ENCODE peak calls at places on chromosomes 12 and 14, in nine cellular contexts. One of them, this sample, is unnamed.

GRCh38 chr12:56763753-56764657 is 881 bp downstream of the HSD17B6 start:
- DNase-seq in Ammon's horn: no peak
- DNase-seq in epithelial cell of prostate: no peak
- DNase-seq in epithelial cell of esophagus: peak
- DNase-seq in WTC11: no peak
- DNase-seq in NCI-H1436 treated with DMSO at 0.1 percent for 48 hours: no peak
- DNase-seq in CD8-positive, alpha-beta memory T cell: no peak
- DNase-seq in Kasumi-1: no peak
- DNase-seq in lower lobe of right lung: no peak
- DNase-seq in this sample: no peak

GRCh38 chr12:8603858-8604257 is 8.8 kb downstream of the AICDA start:
- DNase-seq in WTC11: no peak
- DNase-seq in CD8-positive, alpha-beta memory T cell: no peak
- DNase-seq in Kasumi-1: peak
- DNase-seq in NCI-H1436 treated with DMSO at 0.1 percent for 48 hours: no peak
- DNase-seq in Ammon's horn: no peak
- DNase-seq in epithelial cell of esophagus: peak
- DNase-seq in lower lobe of right lung: no peak
- DNase-seq in epithelial cell of prostate: no peak
- DNase-seq in this sample: no peak

GRCh38 chr14:79493081-79493652 is 718.1 kb downstream of the DIO2 start:
- DNase-seq in epithelial cell of prostate: no peak
- DNase-seq in CD8-positive, alpha-beta memory T cell: no peak
- DNase-seq in epithelial cell of esophagus: no peak
- DNase-seq in lower lobe of right lung: no peak
- DNase-seq in NCI-H1436 treated with DMSO at 0.1 percent for 48 hours: no peak
- DNase-seq in Ammon's horn: no peak
- DNase-seq in Kasumi-1: no peak
- DNase-seq in WTC11: no peak
- DNase-seq in this sample: no peak

GRCh38 chr12:75568387-75568786 is 57.0 kb upstream of the KRR1 start:
- DNase-seq in epithelial cell of prostate: no peak
- DNase-seq in Kasumi-1: no peak
- DNase-seq in lower lobe of right lung: no peak
- DNase-seq in WTC11: no peak
- DNase-seq in NCI-H1436 treated with DMSO at 0.1 percent for 48 hours: no peak
- DNase-seq in epithelial cell of esophagus: peak
- DNase-seq in Ammon's horn: no peak
- DNase-seq in CD8-positive, alpha-beta memory T cell: no peak
- DNase-seq in this sample: no peak

GRCh38 chr14:91573528-91573893 is 63.4 kb upstream of the PPP4R3A start:
- DNase-seq in epithelial cell of prostate: no peak
- DNase-seq in WTC11: no peak
- DNase-seq in lower lobe of right lung: no peak
- DNase-seq in Kasumi-1: no peak
- DNase-seq in epithelial cell of esophagus: no peak
- DNase-seq in NCI-H1436 treated with DMSO at 0.1 percent for 48 hours: no peak
- DNase-seq in Ammon's horn: peak
- DNase-seq in CD8-positive, alpha-beta memory T cell: no peak
- DNase-seq in this sample: no peak

GRCh38 chr12:78087363-78087675 is 256.6 kb downstream of the NAV3 start:
- DNase-seq in WTC11: no peak
- DNase-seq in Kasumi-1: no peak
- DNase-seq in epithelial cell of prostate: no peak
- DNase-seq in NCI-H1436 treated with DMSO at 0.1 percent for 48 hours: no peak
- DNase-seq in Ammon's horn: no peak
- DNase-seq in CD8-positive, alpha-beta memory T cell: no peak
- DNase-seq in epithelial cell of esophagus: no peak
- DNase-seq in lower lobe of right lung: no peak
- DNase-seq in this sample: no peak

GRCh38 chr14:63656194-63656593 is 14.5 kb upstream of the WDR89 start:
- DNase-seq in Ammon's horn: no peak
- DNase-seq in epithelial cell of esophagus: peak
- DNase-seq in lower lobe of right lung: no peak
- DNase-seq in epithelial cell of prostate: no peak
- DNase-seq in Kasumi-1: peak
- DNase-seq in NCI-H1436 treated with DMSO at 0.1 percent for 48 hours: no peak
- DNase-seq in CD8-positive, alpha-beta memory T cell: no peak
- DNase-seq in WTC11: no peak
- DNase-seq in this sample: no peak

GRCh38 chr14:81269100-81269978 is 48.6 kb upstream of the GTF2A1 start:
- DNase-seq in epithelial cell of prostate: peak
- DNase-seq in Ammon's horn: peak
- DNase-seq in epithelial cell of esophagus: peak
- DNase-seq in NCI-H1436 treated with DMSO at 0.1 percent for 48 hours: no peak
- DNase-seq in CD8-positive, alpha-beta memory T cell: no peak
- DNase-seq in WTC11: no peak
- DNase-seq in Kasumi-1: peak
- DNase-seq in lower lobe of right lung: no peak
- DNase-seq in this sample: peak

GRCh38 chr12:47849261-47849660 is 29.6 kb upstream of the HDAC7 start:
- DNase-seq in epithelial cell of esophagus: no peak
- DNase-seq in Ammon's horn: no peak
- DNase-seq in Kasumi-1: no peak
- DNase-seq in NCI-H1436 treated with DMSO at 0.1 percent for 48 hours: no peak
- DNase-seq in CD8-positive, alpha-beta memory T cell: no peak
- DNase-seq in epithelial cell of prostate: no peak
- DNase-seq in lower lobe of right lung: no peak
- DNase-seq in WTC11: no peak
- DNase-seq in this sample: no peak

GRCh38 chr12:89236748-89237428 is 115.4 kb downstream of the DUSP6 start:
- DNase-seq in CD8-positive, alpha-beta memory T cell: no peak
- DNase-seq in NCI-H1436 treated with DMSO at 0.1 percent for 48 hours: no peak
- DNase-seq in Ammon's horn: no peak
- DNase-seq in WTC11: no peak
- DNase-seq in epithelial cell of esophagus: peak
- DNase-seq in Kasumi-1: peak
- DNase-seq in lower lobe of right lung: no peak
- DNase-seq in epithelial cell of prostate: peak
- DNase-seq in this sample: peak

GRCh38 chr14:96095581-96096476 is 56.7 kb downstream of the C14orf132 start:
- DNase-seq in WTC11: no peak
- DNase-seq in epithelial cell of esophagus: peak
- DNase-seq in NCI-H1436 treated with DMSO at 0.1 percent for 48 hours: no peak
- DNase-seq in epithelial cell of prostate: peak
- DNase-seq in lower lobe of right lung: no peak
- DNase-seq in Ammon's horn: no peak
- DNase-seq in Kasumi-1: no peak
- DNase-seq in CD8-positive, alpha-beta memory T cell: no peak
- DNase-seq in this sample: peak

GRCh38 chr12:56221233-56221756 is 427 bp downstream of the RNF41 start:
- DNase-seq in epithelial cell of esophagus: peak
- DNase-seq in Ammon's horn: peak
- DNase-seq in CD8-positive, alpha-beta memory T cell: peak
- DNase-seq in lower lobe of right lung: peak
- DNase-seq in WTC11: peak
- DNase-seq in Kasumi-1: no peak
- DNase-seq in epithelial cell of prostate: no peak
- DNase-seq in NCI-H1436 treated with DMSO at 0.1 percent for 48 hours: no peak
- DNase-seq in this sample: peak

GRCh38 chr12:20390846-20391245 is 22.5 kb downstream of the PDE3A start:
- DNase-seq in lower lobe of right lung: no peak
- DNase-seq in Kasumi-1: no peak
- DNase-seq in CD8-positive, alpha-beta memory T cell: no peak
- DNase-seq in epithelial cell of prostate: no peak
- DNase-seq in WTC11: no peak
- DNase-seq in Ammon's horn: no peak
- DNase-seq in epithelial cell of esophagus: no peak
- DNase-seq in NCI-H1436 treated with DMSO at 0.1 percent for 48 hours: no peak
- DNase-seq in this sample: no peak

GRCh38 chr12:52152905-52153317 is 38.9 kb downstream of the KRT80 start:
- DNase-seq in WTC11: no peak
- DNase-seq in lower lobe of right lung: no peak
- DNase-seq in epithelial cell of prostate: no peak
- DNase-seq in Ammon's horn: no peak
- DNase-seq in epithelial cell of esophagus: no peak
- DNase-seq in CD8-positive, alpha-beta memory T cell: no peak
- DNase-seq in NCI-H1436 treated with DMSO at 0.1 percent for 48 hours: no peak
- DNase-seq in Kasumi-1: no peak
- DNase-seq in this sample: no peak

GRCh38 chr14:60642790-60643397 is 6.4 kb downstream of the SIX1 start:
- DNase-seq in Ammon's horn: no peak
- DNase-seq in WTC11: no peak
- DNase-seq in NCI-H1436 treated with DMSO at 0.1 percent for 48 hours: no peak
- DNase-seq in Kasumi-1: no peak
- DNase-seq in epithelial cell of prostate: no peak
- DNase-seq in epithelial cell of esophagus: no peak
- DNase-seq in CD8-positive, alpha-beta memory T cell: no peak
- DNase-seq in lower lobe of right lung: no peak
- DNase-seq in this sample: no peak

GRCh38 chr14:63295991-63296630 is 22.6 kb downstream of the GPHB5 start:
- DNase-seq in epithelial cell of esophagus: no peak
- DNase-seq in lower lobe of right lung: no peak
- DNase-seq in Ammon's horn: peak
- DNase-seq in epithelial cell of prostate: no peak
- DNase-seq in WTC11: no peak
- DNase-seq in Kasumi-1: no peak
- DNase-seq in CD8-positive, alpha-beta memory T cell: no peak
- DNase-seq in NCI-H1436 treated with DMSO at 0.1 percent for 48 hours: no peak
- DNase-seq in this sample: no peak

GRCh38 chr14:93974833-93975232 is 1.5 kb downstream of the ASB2 start:
- DNase-seq in epithelial cell of prostate: no peak
- DNase-seq in NCI-H1436 treated with DMSO at 0.1 percent for 48 hours: no peak
- DNase-seq in Ammon's horn: no peak
- DNase-seq in epithelial cell of esophagus: no peak
- DNase-seq in Kasumi-1: no peak
- DNase-seq in lower lobe of right lung: no peak
- DNase-seq in CD8-positive, alpha-beta memory T cell: no peak
- DNase-seq in WTC11: no peak
- DNase-seq in this sample: no peak

GRCh38 chr12:49365542-49365941 is 1.7 kb upstream of the SPATS2 start:
- DNase-seq in NCI-H1436 treated with DMSO at 0.1 percent for 48 hours: no peak
- DNase-seq in Kasumi-1: no peak
- DNase-seq in epithelial cell of esophagus: peak
- DNase-seq in lower lobe of right lung: no peak
- DNase-seq in epithelial cell of prostate: peak
- DNase-seq in Ammon's horn: no peak
- DNase-seq in CD8-positive, alpha-beta memory T cell: no peak
- DNase-seq in WTC11: no peak
- DNase-seq in this sample: no peak

GRCh38 chr14:69260979-69261605 is 1.1 kb downstream of the GALNT16 start:
- DNase-seq in CD8-positive, alpha-beta memory T cell: no peak
- DNase-seq in WTC11: peak
- DNase-seq in epithelial cell of prostate: no peak
- DNase-seq in Ammon's horn: peak
- DNase-seq in Kasumi-1: no peak
- DNase-seq in lower lobe of right lung: no peak
- DNase-seq in epithelial cell of esophagus: peak
- DNase-seq in NCI-H1436 treated with DMSO at 0.1 percent for 48 hours: no peak
- DNase-seq in this sample: peak

GRCh38 chr12:46549527-46550265 is 177.1 kb upstream of the SLC38A2 start:
- DNase-seq in Kasumi-1: peak
- DNase-seq in WTC11: no peak
- DNase-seq in NCI-H1436 treated with DMSO at 0.1 percent for 48 hours: no peak
- DNase-seq in lower lobe of right lung: no peak
- DNase-seq in epithelial cell of prostate: no peak
- DNase-seq in Ammon's horn: no peak
- DNase-seq in CD8-positive, alpha-beta memory T cell: no peak
- DNase-seq in epithelial cell of esophagus: peak
- DNase-seq in this sample: no peak

GRCh38 chr12:26318661-26319068 is 123.3 kb downstream of the SSPN start:
- DNase-seq in lower lobe of right lung: peak
- DNase-seq in CD8-positive, alpha-beta memory T cell: no peak
- DNase-seq in epithelial cell of prostate: peak
- DNase-seq in Ammon's horn: peak
- DNase-seq in epithelial cell of esophagus: peak
- DNase-seq in Kasumi-1: no peak
- DNase-seq in NCI-H1436 treated with DMSO at 0.1 percent for 48 hours: no peak
- DNase-seq in WTC11: no peak
- DNase-seq in this sample: peak

GRCh38 chr12:49706351-49707126 is 666 bp downstream of the FMNL3 start:
- DNase-seq in epithelial cell of prostate: no peak
- DNase-seq in Kasumi-1: peak
- DNase-seq in WTC11: peak
- DNase-seq in epithelial cell of esophagus: no peak
- DNase-seq in NCI-H1436 treated with DMSO at 0.1 percent for 48 hours: no peak
- DNase-seq in lower lobe of right lung: peak
- DNase-seq in CD8-positive, alpha-beta memory T cell: no peak
- DNase-seq in Ammon's horn: peak
- DNase-seq in this sample: peak

GRCh38 chr12:75666980-75667359 is 155.6 kb upstream of the KRR1 start:
- DNase-seq in epithelial cell of esophagus: no peak
- DNase-seq in WTC11: no peak
- DNase-seq in Ammon's horn: peak
- DNase-seq in NCI-H1436 treated with DMSO at 0.1 percent for 48 hours: no peak
- DNase-seq in Kasumi-1: no peak
- DNase-seq in CD8-positive, alpha-beta memory T cell: no peak
- DNase-seq in epithelial cell of prostate: no peak
- DNase-seq in lower lobe of right lung: no peak
- DNase-seq in this sample: no peak

GRCh38 chr12:87728936-87729593 is 300.1 kb downstream of the C12orf50 start:
- DNase-seq in epithelial cell of esophagus: no peak
- DNase-seq in Kasumi-1: no peak
- DNase-seq in CD8-positive, alpha-beta memory T cell: no peak
- DNase-seq in WTC11: no peak
- DNase-seq in lower lobe of right lung: no peak
- DNase-seq in epithelial cell of prostate: no peak
- DNase-seq in Ammon's horn: no peak
- DNase-seq in NCI-H1436 treated with DMSO at 0.1 percent for 48 hours: no peak
- DNase-seq in this sample: no peak

GRCh38 chr12:104784592-104784991 is 173.5 kb downstream of the SLC41A2 start:
- DNase-seq in lower lobe of right lung: no peak
- DNase-seq in epithelial cell of prostate: no peak
- DNase-seq in WTC11: no peak
- DNase-seq in CD8-positive, alpha-beta memory T cell: no peak
- DNase-seq in Ammon's horn: no peak
- DNase-seq in Kasumi-1: no peak
- DNase-seq in epithelial cell of esophagus: no peak
- DNase-seq in NCI-H1436 treated with DMSO at 0.1 percent for 48 hours: no peak
- DNase-seq in this sample: no peak

GRCh38 chr12:89645434-89645833 is 63.2 kb downstream of the ATP2B1 start:
- DNase-seq in Ammon's horn: no peak
- DNase-seq in epithelial cell of prostate: no peak
- DNase-seq in CD8-positive, alpha-beta memory T cell: no peak
- DNase-seq in WTC11: no peak
- DNase-seq in lower lobe of right lung: no peak
- DNase-seq in NCI-H1436 treated with DMSO at 0.1 percent for 48 hours: no peak
- DNase-seq in epithelial cell of esophagus: no peak
- DNase-seq in Kasumi-1: no peak
- DNase-seq in this sample: no peak

GRCh38 chr12:80892597-80893445 is 44.9 kb downstream of the LIN7A start:
- DNase-seq in WTC11: no peak
- DNase-seq in NCI-H1436 treated with DMSO at 0.1 percent for 48 hours: no peak
- DNase-seq in epithelial cell of prostate: no peak
- DNase-seq in CD8-positive, alpha-beta memory T cell: no peak
- DNase-seq in Kasumi-1: no peak
- DNase-seq in lower lobe of right lung: no peak
- DNase-seq in Ammon's horn: no peak
- DNase-seq in epithelial cell of esophagus: no peak
- DNase-seq in this sample: no peak